ENCODE peak calls at places on chromosomes 11 and 22, in six cellular contexts. Q is activated naive CD8-positive, alpha-beta T cell treated with anti-CD3 and anti-CD28 coated beads, Interleukin-2, amount 50 U/mL, for 24 hours; A is ELR; L is Calu3; T is HFF-Myc; O is AG09319. I is an unnamed sample.
A peak's percentile ranks its signal among the peaks of the same experiment; 100 is the strongest.

GRCh38 chr11:18365736-18366135 is 28.6 kb upstream of the LDHA start:
- DNase-seq in O (no peak), Q (no peak), A (no peak), T (no peak), L (no peak), I (no peak)

GRCh38 chr11:133955945-133956421 is 785 bp downstream of the IGSF9B start:
- DNase-seq in O (no peak), A (no peak), Q (no peak), T (no peak), L (no peak), I (no peak)

GRCh38 chr11:122791836-122792235 is 46.5 kb upstream of the CRTAM start:
- DNase-seq in T (no peak), A (peak; percentile 85), L (no peak), O (no peak), Q (no peak), I (peak; percentile 86)

GRCh38 chr11:65492637-65493366 is 6.0 kb upstream of the MALAT1 start:
- DNase-seq in A (peak; percentile 85), L (no peak), O (peak; percentile 61), T (no peak), Q (no peak), I (peak; percentile 95)

GRCh38 chr11:119361056-119361787 is 14.7 kb upstream of the MFRP start:
- DNase-seq in T (no peak), A (peak; percentile 81), Q (no peak), L (no peak), O (no peak), I (peak; percentile 92)

GRCh38 chr11:3605721-3606324 is 36.0 kb downstream of the ART5 start:
- DNase-seq in L (no peak), T (no peak), A (no peak), Q (no peak), O (no peak), I (no peak)

GRCh38 chr22:24129980-24130379 is 51.3 kb upstream of the SUSD2 start:
- DNase-seq in T (no peak), A (no peak), Q (no peak), L (no peak), O (no peak), I (no peak)

GRCh38 chr11:115652094-115652493 is 147.9 kb upstream of the CADM1 start:
- DNase-seq in Q (no peak), L (no peak), O (no peak), A (no peak), T (no peak), I (no peak)

GRCh38 chr11:125166347-125166841 is 1.8 kb downstream of the PKNOX2 start:
- DNase-seq in T (no peak), O (no peak), Q (peak; percentile 8), A (no peak), L (no peak), I (peak; percentile 53)

GRCh38 chr22:39468487-39469325 is 11.9 kb downstream of the MGAT3 start:
- DNase-seq in L (no peak), A (no peak), T (no peak), Q (no peak), O (no peak), I (no peak)

GRCh38 chr11:86099727-86100320 is 30.9 kb upstream of the PICALM start:
- DNase-seq in L (no peak), A (peak; percentile 83), T (no peak), O (no peak), Q (no peak), I (peak; percentile 85)

GRCh38 chr11:952406-953385 is 27.0 kb downstream of the AP2A2 start:
- DNase-seq in A (no peak), Q (no peak), O (peak; percentile 24), L (peak; percentile 86), T (no peak), I (peak; percentile 51)

GRCh38 chr22:43894122-43894521 is 2.3 kb upstream of the PNPLA5 start:
- DNase-seq in O (no peak), Q (no peak), L (no peak), A (no peak), T (no peak), I (no peak)

GRCh38 chr22:45246060-45246985 is 5.6 kb upstream of the KIAA0930 start:
- DNase-seq in T (peak; percentile 97), O (peak; percentile 84), Q (no peak), A (peak; percentile 95), L (peak; percentile 80), I (peak; percentile 95)

GRCh38 chr11:5420993-5421392 is 918 bp upstream of the OR51Q1 start:
- DNase-seq in Q (no peak), A (no peak), O (no peak), L (no peak), T (no peak), I (no peak)

GRCh38 chr11:117000741-117001096 is 97.5 kb downstream of the SIK3 start:
- DNase-seq in T (no peak), L (no peak), Q (no peak), O (no peak), A (no peak), I (peak; percentile 32)

GRCh38 chr11:27287205-27287604 is 75.8 kb downstream of the CCDC34 start:
- DNase-seq in T (no peak), O (no peak), A (no peak), L (no peak), Q (no peak), I (no peak)

GRCh38 chr11:36098046-36098445 is 154.2 kb downstream of the LDLRAD3 start:
- DNase-seq in O (no peak), T (no peak), A (no peak), Q (no peak), L (no peak), I (no peak)

GRCh38 chr11:27420217-27420616 is 52.4 kb downstream of the LGR4 start:
- DNase-seq in A (no peak), T (no peak), O (no peak), Q (no peak), L (no peak), I (no peak)

GRCh38 chr11:65436412-65437032 is 13.9 kb downstream of the NEAT1 start:
- DNase-seq in O (no peak), Q (no peak), L (no peak), T (no peak), A (peak; percentile 11), I (peak; percentile 59)

GRCh38 chr11:66619080-66619554 is 2.7 kb downstream of the RBM14 start:
- DNase-seq in Q (no peak), L (no peak), O (peak; percentile 24), T (no peak), A (no peak), I (peak; percentile 79)

GRCh38 chr22:23070418-23071162 is at the start of gene GNAZ:
- DNase-seq in T (no peak), Q (no peak), A (peak; percentile 49), O (no peak), L (no peak), I (peak; percentile 12)

GRCh38 chr11:2813141-2813908 is 72.2 kb downstream of the CDKN1C start:
- DNase-seq in T (no peak), A (no peak), O (no peak), L (no peak), Q (peak; percentile 52), I (no peak)

GRCh38 chr22:43128928-43129424 is 14.2 kb downstream of the MCAT start:
- DNase-seq in L (peak; percentile 75), Q (no peak), A (no peak), O (no peak), T (no peak), I (no peak)

GRCh38 chr11:124920870-124921609 is 2.0 kb downstream of the HEPN1 start:
- DNase-seq in Q (peak; percentile 82), O (no peak), L (no peak), T (no peak), A (peak; percentile 41), I (peak; percentile 70)

GRCh38 chr11:77166021-77166420 is 38.0 kb downstream of the MYO7A start:
- DNase-seq in O (no peak), A (no peak), T (no peak), Q (no peak), L (no peak), I (no peak)

GRCh38 chr11:94882931-94883330 is 90.4 kb downstream of the CWC15 start:
- DNase-seq in L (no peak), O (no peak), A (no peak), Q (no peak), T (no peak), I (no peak)

GRCh38 chr11:613369-613968 is 2.3 kb downstream of the IRF7 start:
- DNase-seq in T (no peak), O (no peak), A (peak; percentile 70), Q (peak; percentile 80), L (peak; percentile 66), I (no peak)

GRCh38 chr11:68312117-68312779 is at the start of gene LRP5:
- DNase-seq in A (peak; percentile 46), O (no peak), L (peak; percentile 53), Q (peak; percentile 36), T (no peak), I (peak; percentile 65)

GRCh38 chr22:44846726-44847275 is 94.4 kb downstream of the ARHGAP8 start:
- DNase-seq in O (no peak), L (no peak), A (no peak), T (no peak), Q (no peak), I (no peak)

GRCh38 chr22:48959496-48959895 is 868.2 kb downstream of the BRD1 start:
- DNase-seq in O (no peak), A (no peak), Q (no peak), T (no peak), L (no peak), I (no peak)

GRCh38 chr22:41353862-41354575 is 27.7 kb upstream of the TEF start:
- DNase-seq in A (no peak), O (no peak), L (no peak), Q (no peak), T (no peak), I (no peak)

GRCh38 chr11:40514124-40514523 is 945.3 kb downstream of the LRRC4C start:
- DNase-seq in T (no peak), Q (no peak), A (peak; percentile 27), O (no peak), L (no peak), I (no peak)